ENCODE peak calls at places on chromosome 14, in four cellular contexts. G is SK-N-SH, C is WTC11, A is K562. V is an unnamed sample.

GRCh38 chr14:74905595-74906142 is 17.4 kb downstream of the RPS6KL1 start:
- DNase-seq in G (peak), C (peak), A (peak), V (peak)

GRCh38 chr14:28243600-28243999 is 523.0 kb upstream of the FOXG1 start:
- DNase-seq in G (no peak), C (no peak), A (no peak), V (no peak)

GRCh38 chr14:56145965-56146364 is 27.8 kb downstream of the PELI2 start:
- DNase-seq in G (no peak), C (no peak), A (no peak), V (no peak)

GRCh38 chr14:102314242-102315011 is 5.1 kb upstream of the ZNF839 start:
- DNase-seq in G (peak), C (peak), A (peak), V (peak)

GRCh38 chr14:73757381-73757780 is 43.2 kb upstream of the PNMA1 start:
- DNase-seq in G (no peak), C (no peak), A (no peak), V (no peak)

GRCh38 chr14:71321556-71322315 is 414.5 kb downstream of the PCNX1 start:
- DNase-seq in G (no peak), C (no peak), A (no peak), V (peak)

GRCh38 chr14:52080171-52080800 is 11.4 kb upstream of the NID2 start:
- DNase-seq in G (no peak), C (no peak), A (no peak), V (no peak)

GRCh38 chr14:58701156-58701555 is 63.4 kb downstream of the DACT1 start:
- DNase-seq in G (no peak), C (no peak), A (no peak), V (no peak)

GRCh38 chr14:76910371-76910890 is 84.2 kb downstream of the LRRC74A start:
- DNase-seq in G (no peak), C (no peak), A (no peak), V (no peak)

GRCh38 chr14:98761993-98762392 is 510.0 kb downstream of the BCL11B start:
- DNase-seq in G (no peak), C (no peak), A (no peak), V (no peak)

GRCh38 chr14:105527381-105528196 is 1.2 kb downstream of the TMEM121 start:
- DNase-seq in G (no peak), C (no peak), A (no peak), V (no peak)

GRCh38 chr14:58864751-58865519 is 227.2 kb downstream of the DACT1 start:
- DNase-seq in G (peak), C (no peak), A (no peak), V (no peak)

GRCh38 chr14:103072595-103073366 is 11.2 kb upstream of the LBHD2 start:
- DNase-seq in G (no peak), C (no peak), A (no peak), V (no peak)

GRCh38 chr14:61671086-61671485 is 24.2 kb upstream of the HIF1A start:
- DNase-seq in G (no peak), C (no peak), A (no peak), V (no peak)

GRCh38 chr14:69316449-69317391 is 56.8 kb downstream of the GALNT16 start:
- DNase-seq in G (no peak), C (peak), A (no peak), V (no peak)

GRCh38 chr14:96285667-96286066 is 29.7 kb downstream of the BDKRB1 start:
- DNase-seq in G (peak), C (no peak), A (no peak), V (no peak)

GRCh38 chr14:74239848-74240793 is 872 bp downstream of the VSX2 start:
- DNase-seq in G (peak), C (peak), A (no peak), V (no peak)

GRCh38 chr14:71103662-71104484 is 196.6 kb downstream of the PCNX1 start:
- DNase-seq in G (peak), C (no peak), A (peak), V (peak)

GRCh38 chr14:69636051-69636639 is 24.7 kb downstream of the SUSD6 start:
- DNase-seq in G (no peak), C (no peak), A (no peak), V (no peak)

GRCh38 chr14:69768873-69769272 is 1.9 kb downstream of the SRSF5 start:
- DNase-seq in G (no peak), C (no peak), A (no peak), V (no peak)

GRCh38 chr14:93128785-93129459 is 13.2 kb upstream of the ITPK1 start:
- DNase-seq in G (no peak), C (no peak), A (no peak), V (no peak)

GRCh38 chr14:105447651-105448640 is 26.7 kb upstream of the CRIP2 start:
- DNase-seq in G (no peak), C (no peak), A (no peak), V (no peak)

GRCh38 chr14:83777516-83777915 is 1752.4 kb upstream of the FLRT2 start:
- DNase-seq in G (no peak), C (no peak), A (no peak), V (no peak)

GRCh38 chr14:101502761-101503392 is 58.4 kb upstream of the DIO3 start:
- DNase-seq in G (no peak), C (no peak), A (no peak), V (no peak)

GRCh38 chr14:92958373-92959188 is 35.6 kb downstream of the CHGA start:
- DNase-seq in G (no peak), C (no peak), A (no peak), V (no peak)

GRCh38 chr14:45650754-45651153 is 397.8 kb upstream of the MIS18BP1 start:
- DNase-seq in G (no peak), C (no peak), A (no peak), V (no peak)

GRCh38 chr14:74019743-74020142 is 594 bp downstream of the BBOF1 start:
- DNase-seq in G (peak), C (no peak), A (peak), V (peak)

GRCh38 chr14:23209651-23210423 is 26.4 kb upstream of the SLC7A8 start:
- DNase-seq in G (no peak), C (no peak), A (no peak), V (no peak)

GRCh38 chr14:29348504-29348903 is 579.1 kb downstream of the PRKD1 start:
- DNase-seq in G (no peak), C (no peak), A (no peak), V (no peak)

GRCh38 chr14:56874375-56874774 is 64.1 kb upstream of the OTX2 start:
- DNase-seq in G (no peak), C (peak), A (peak), V (peak)

GRCh38 chr14:51331651-51332367 is 91.8 kb downstream of the TMX1 start:
- DNase-seq in G (no peak), C (no peak), A (no peak), V (no peak)

GRCh38 chr14:99348816-99349609 is 77.0 kb upstream of the BCL11B start:
- DNase-seq in G (no peak), C (no peak), A (no peak), V (no peak)

GRCh38 chr14:35534884-35535793 is 1.2 kb downstream of the INSM2 start:
- DNase-seq in G (peak), C (peak), A (peak), V (peak)
- TF ChIP-seq FOXJ3 in G (no peak), C (peak), A (peak), V (peak)

GRCh38 chr14:88995437-88996198 is 171.2 kb downstream of the TTC8 start:
- DNase-seq in G (no peak), C (no peak), A (no peak), V (no peak)

GRCh38 chr14:88999137-88999536 is 174.7 kb downstream of the TTC8 start:
- DNase-seq in G (no peak), C (no peak), A (no peak), V (no peak)

GRCh38 chr14:88998027-88998426 is 173.6 kb downstream of the TTC8 start:
- DNase-seq in G (peak), C (no peak), A (no peak), V (no peak)

GRCh38 chr14:89004195-89004594 is 179.7 kb downstream of the TTC8 start:
- DNase-seq in G (no peak), C (no peak), A (no peak), V (no peak)

DNA sequence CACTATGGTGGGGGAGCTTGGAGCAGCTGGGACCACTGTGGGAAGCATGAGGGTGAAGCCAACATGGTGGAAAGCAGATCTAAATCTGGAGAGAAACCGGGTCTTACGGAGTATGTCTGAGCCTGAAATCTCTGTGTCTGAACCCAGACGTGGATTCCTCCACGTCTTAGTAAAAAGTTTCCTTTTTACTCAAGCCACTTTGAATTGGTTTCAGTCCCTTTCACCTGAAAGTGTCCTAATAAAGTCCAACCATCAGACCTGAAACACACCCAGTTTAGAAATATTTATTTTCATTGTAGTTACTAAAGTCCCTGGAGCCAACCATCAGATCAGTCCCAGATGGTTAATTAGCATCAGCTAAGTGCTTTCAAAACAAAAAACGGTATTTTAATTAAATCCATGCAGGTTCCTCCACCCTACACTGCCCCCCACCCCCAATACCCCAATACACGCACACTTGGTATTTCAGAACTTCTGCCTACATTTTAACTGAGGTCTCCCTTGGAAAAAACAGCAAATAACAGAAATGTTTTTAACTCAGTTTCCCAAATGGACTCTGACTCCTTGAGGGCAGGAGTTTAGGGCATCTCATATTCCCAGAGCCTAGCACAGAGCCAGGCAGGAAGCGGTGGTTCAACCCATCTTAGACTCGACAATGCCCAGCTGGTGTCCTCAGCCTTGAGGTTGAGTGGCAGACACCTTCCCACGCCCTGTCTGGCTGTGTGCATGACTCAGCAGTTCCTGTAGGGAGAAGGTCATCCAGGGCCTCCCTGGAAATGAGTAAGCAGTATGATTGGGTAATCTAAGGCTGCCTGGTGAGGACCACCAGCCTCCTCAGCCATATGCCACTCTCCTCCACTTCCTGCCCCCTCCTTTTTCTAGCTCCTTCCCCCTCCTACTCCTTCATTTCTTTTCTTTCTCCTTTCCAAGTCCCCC is 175.8 kb downstream of the TTC8 start:
- DNase-seq in G (no peak), C (peak), A (peak), V (peak)
- TF ChIP-seq FOXJ3 in G (no peak), C (no peak), A (no peak), V (no peak)

GRCh38 chr14:33676135-33676566 is 274.7 kb downstream of the EGLN3 start:
- DNase-seq in G (peak), C (peak), A (peak), V (peak)
- TF ChIP-seq FOXJ3 in G (no peak), C (no peak), A (no peak), V (no peak)

GRCh38 chr14:24376448-24377070 is 8.6 kb downstream of the NFATC4 start:
- DNase-seq in G (no peak), C (peak), A (no peak), V (no peak)

GRCh38 chr14:24369907-24370687 is 2.1 kb downstream of the NFATC4 start:
- DNase-seq in G (no peak), C (no peak), A (no peak), V (no peak)

GRCh38 chr14:24369463-24369862 is 1.5 kb downstream of the NFATC4 start:
- DNase-seq in G (no peak), C (peak), A (no peak), V (no peak)

GRCh38 chr14:24368562-24369252 is 723 bp downstream of the NFATC4 start:
- DNase-seq in G (peak), C (peak), A (peak), V (no peak)

DNA sequence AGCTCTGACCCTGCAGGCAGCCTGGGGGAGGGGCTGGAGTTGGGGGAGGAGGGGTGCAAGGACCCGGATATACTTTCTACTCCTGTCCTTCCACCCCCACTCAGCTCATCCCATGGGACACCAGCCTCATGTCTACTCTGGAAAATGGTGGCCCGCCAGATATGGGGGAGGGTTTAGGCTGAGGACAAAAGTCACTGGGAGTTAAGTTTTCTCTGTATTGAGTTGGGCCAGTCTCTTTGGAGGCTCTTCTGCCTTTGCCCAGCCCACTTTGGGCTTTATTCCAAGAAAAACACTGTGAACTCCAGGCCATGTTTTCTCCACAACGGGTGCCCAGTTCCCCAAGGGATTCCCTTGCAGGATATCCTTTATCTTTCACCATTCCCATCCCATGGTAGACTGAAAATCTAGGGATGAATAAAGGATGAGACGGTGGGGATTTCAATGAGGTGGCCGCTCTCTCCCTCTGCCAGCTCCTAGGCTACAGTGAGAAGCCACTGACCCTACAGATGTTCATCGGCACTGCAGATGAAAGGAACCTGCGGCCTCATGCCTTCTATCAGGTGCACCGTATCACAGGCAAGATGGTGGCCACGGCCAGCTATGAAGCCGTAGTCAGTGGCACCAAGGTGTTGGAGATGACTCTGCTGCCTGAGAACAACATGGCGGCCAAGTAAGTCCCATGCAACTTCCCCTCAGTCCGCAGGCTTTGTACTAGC is 4.9 kb downstream of the NFATC4 start:
- DNase-seq in G (peak), C (no peak), A (no peak), V (no peak)
- TF ChIP-seq FOXJ3 in G (no peak), C (no peak), A (no peak), V (no peak)

GRCh38 chr14:54567224-54567633 is 301 bp downstream of the SAMD4A start:
- DNase-seq in G (peak), C (peak), A (no peak), V (no peak)
- TF ChIP-seq FOXJ3 in G (no peak), C (no peak), A (no peak), V (no peak)

GRCh38 chr14:20712900-20713299 is 24.3 kb downstream of the ANG start:
- DNase-seq in G (no peak), C (no peak), A (no peak), V (no peak)

GRCh38 chr14:20711275-20712069 is 22.9 kb downstream of the ANG start:
- DNase-seq in G (no peak), C (no peak), A (peak), V (no peak)

GRCh38 chr14:20706657-20707355 is 18.2 kb downstream of the ANG start:
- DNase-seq in G (no peak), C (no peak), A (no peak), V (no peak)

GRCh38 chr14:20707622-20708021 is 19.1 kb downstream of the ANG start:
- DNase-seq in G (no peak), C (no peak), A (no peak), V (no peak)
- TF ChIP-seq FOXJ3 in G (no peak), C (no peak), A (no peak), V (no peak)

GRCh38 chr14:65849558-65849957 is 437.0 kb downstream of the FUT8 start:
- DNase-seq in G (no peak), C (no peak), A (no peak), V (no peak)

GRCh38 chr14:65846469-65846868 is 433.9 kb downstream of the FUT8 start:
- DNase-seq in G (peak), C (no peak), A (no peak), V (no peak)

GRCh38 chr14:65849096-65849495 is 436.6 kb downstream of the FUT8 start:
- DNase-seq in G (no peak), C (no peak), A (no peak), V (no peak)

GRCh38 chr14:65850429-65851145 is 438.1 kb downstream of the FUT8 start:
- DNase-seq in G (peak), C (no peak), A (no peak), V (no peak)

GRCh38 chr14:65847065-65847847 is 434.7 kb downstream of the FUT8 start:
- DNase-seq in G (no peak), C (no peak), A (no peak), V (no peak)
- TF ChIP-seq FOXJ3 in G (no peak), C (no peak), A (no peak), V (no peak)

DNA sequence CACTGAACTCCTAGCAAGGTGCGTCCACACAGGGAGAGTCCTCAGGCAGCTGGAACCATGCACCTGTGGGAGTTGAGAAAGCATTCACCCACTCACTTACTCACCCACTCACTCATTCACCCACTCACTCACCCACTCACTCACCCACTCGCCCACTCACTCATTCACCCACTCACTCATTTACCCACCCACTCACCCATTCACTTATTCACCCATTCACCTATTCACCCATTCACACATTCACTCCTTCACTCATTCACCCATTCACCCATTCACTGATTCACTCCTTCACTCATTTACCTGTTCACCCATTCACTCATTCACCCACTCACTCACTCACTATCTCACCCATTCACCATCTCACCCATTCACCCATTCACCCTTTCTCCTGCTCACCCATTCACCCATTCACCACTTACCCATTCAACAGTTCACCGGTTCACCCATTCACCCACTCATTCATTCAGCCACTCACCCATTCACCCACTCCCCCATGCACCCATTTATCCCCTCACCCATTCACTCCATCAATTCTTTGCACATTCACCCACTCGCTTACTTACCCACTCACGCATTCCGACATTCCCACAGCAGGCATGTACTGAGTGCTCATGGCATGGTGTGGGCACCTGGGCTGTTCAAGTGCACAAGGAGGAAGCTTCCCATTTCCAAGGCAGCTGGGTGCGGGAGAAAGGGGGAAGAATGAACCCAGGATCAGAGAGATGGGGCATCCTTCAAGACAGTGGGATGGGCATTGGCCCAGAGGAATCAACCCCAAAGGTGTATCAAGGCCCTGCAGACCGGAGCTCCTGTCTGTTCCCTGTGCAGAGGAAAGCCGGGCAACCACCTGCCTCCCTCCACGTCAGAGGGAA is 135.2 kb upstream of the C14orf180 start:
- DNase-seq in G (no peak), C (no peak), A (no peak), V (no peak)
- TF ChIP-seq FOXJ3 in G (no peak), C (no peak), A (no peak), V (no peak)